ENCODE peak calls at places on chromosome X, in six cellular contexts. D is RWPE1; X is mucosa of gallbladder; W is GM20000; H is activated naive CD8-positive, alpha-beta T cell treated with anti-CD3 and anti-CD28 coated beads, Interleukin-2, amount 50 U/mL, for 24 hours; V is fibroblast of the conjunctiva. F is an unnamed sample.

GRCh38 chrX:14673236-14673635 is 143.9 kb downstream of the GLRA2 start:
- DNase-seq in D (no peak), X (no peak), W (no peak), H (no peak), V (no peak), F (no peak)

GRCh38 chrX:11629593-11630211 is 36.0 kb downstream of the ARHGAP6 start:
- DNase-seq in D (no peak), X (no peak), W (peak; percentile 7), H (no peak), V (peak; percentile 21), F (no peak)

GRCh38 chrX:143634373-143634685 is 1.6 kb downstream of the SLITRK4 start:
- DNase-seq in D (no peak), X (no peak), W (no peak), H (no peak), V (no peak), F (no peak)

GRCh38 chrX:72394518-72395163 is 88.9 kb upstream of the CITED1 start:
- DNase-seq in D (no peak), X (no peak), W (no peak), H (no peak), V (peak; percentile 48), F (no peak)

GRCh38 chrX:124421898-124422622 is 75.7 kb downstream of the SH2D1A start:
- DNase-seq in D (peak; percentile 0), X (no peak), W (no peak), H (no peak), V (no peak), F (no peak)

GRCh38 chrX:1727531-1728027 is 112.7 kb downstream of the ASMT start:
- DNase-seq in D (peak; percentile 72), X (no peak), W (no peak), H (no peak), V (no peak), F (no peak)

GRCh38 chrX:154840856-154841255 is 6.4 kb upstream of the SMIM9 start:
- DNase-seq in D (peak; percentile 8), X (no peak), W (peak; percentile 29), H (no peak), V (peak; percentile 37), F (no peak)

GRCh38 chrX:122943918-122944317 is 240.2 kb upstream of the GRIA3 start:
- DNase-seq in D (no peak), X (no peak), W (no peak), H (no peak), V (peak; percentile 8), F (no peak)